ENCODE peak calls at places on chromosomes 2 and 18, in ten cellular contexts. K, G, N, Q, B, I, F, D, O and X are unnamed samples.
A peak's percentile ranks its signal among the peaks of the same experiment; 100 is the strongest.

GRCh38 chr2:200525551-200525881 is 491 bp upstream of the SGO2 start:
- DNase-seq in K (no peak), G (no peak), N (no peak), Q (no peak), B (no peak), I (no peak), F (no peak), D (no peak), O (no peak), X (no peak)

GRCh38 chr2:137947714-137948336 is 16.4 kb upstream of the HNMT start:
- DNase-seq in K (no peak), G (peak; percentile 61), N (no peak), Q (peak; percentile 66), B (peak; percentile 65), I (peak; percentile 41), F (peak; percentile 91), D (peak; percentile 64), O (peak; percentile 59), X (peak; percentile 25)

GRCh38 chr18:46301571-46301970 is 197.4 kb downstream of the HAUS1 start:
- DNase-seq in K (no peak), G (no peak), N (no peak), Q (no peak), B (no peak), I (no peak), F (no peak), D (no peak), O (no peak), X (no peak)

GRCh38 chr2:101175991-101176390 is 24.8 kb upstream of the TBC1D8 start:
- DNase-seq in K (no peak), G (no peak), N (no peak), Q (no peak), B (no peak), I (no peak), F (no peak), D (no peak), O (no peak), X (no peak)

GRCh38 chr18:47247036-47247832 is 4.2 kb downstream of the SKOR2 start:
- DNase-seq in K (no peak), G (no peak), N (no peak), Q (no peak), B (no peak), I (no peak), F (no peak), D (no peak), O (no peak), X (peak; percentile 68)

GRCh38 chr2:10080536-10081304 is 509 bp upstream of the CYS1 start:
- DNase-seq in K (no peak), G (no peak), N (no peak), Q (no peak), B (no peak), I (no peak), F (no peak), D (no peak), O (no peak), X (peak; percentile 84)

GRCh38 chr18:23136326-23137092 is 1.2 kb downstream of the CABLES1 start:
- DNase-seq in K (no peak), G (peak; percentile 36), N (no peak), Q (peak; percentile 57), B (peak; percentile 52), I (no peak), F (peak; percentile 51), D (no peak), O (no peak), X (peak; percentile 66)

GRCh38 chr2:227456772-227457171 is 15.2 kb upstream of the AGFG1 start:
- DNase-seq in K (no peak), G (no peak), N (no peak), Q (no peak), B (no peak), I (no peak), F (no peak), D (no peak), O (no peak), X (no peak)

GRCh38 chr18:77124452-77124922 is 8.1 kb downstream of the MBP start:
- DNase-seq in K (no peak), G (no peak), N (peak; percentile 55), Q (no peak), B (no peak), I (no peak), F (no peak), D (no peak), O (no peak), X (peak; percentile 70)

GRCh38 chr2:32905270-32905669 is 41.5 kb upstream of the LTBP1 start:
- DNase-seq in K (no peak), G (no peak), N (no peak), Q (no peak), B (no peak), I (no peak), F (no peak), D (no peak), O (no peak), X (no peak)

GRCh38 chr2:32915694-32916093 is 31.1 kb upstream of the LTBP1 start:
- DNase-seq in K (no peak), G (no peak), N (no peak), Q (no peak), B (no peak), I (no peak), F (no peak), D (no peak), O (no peak), X (no peak)

DNA sequence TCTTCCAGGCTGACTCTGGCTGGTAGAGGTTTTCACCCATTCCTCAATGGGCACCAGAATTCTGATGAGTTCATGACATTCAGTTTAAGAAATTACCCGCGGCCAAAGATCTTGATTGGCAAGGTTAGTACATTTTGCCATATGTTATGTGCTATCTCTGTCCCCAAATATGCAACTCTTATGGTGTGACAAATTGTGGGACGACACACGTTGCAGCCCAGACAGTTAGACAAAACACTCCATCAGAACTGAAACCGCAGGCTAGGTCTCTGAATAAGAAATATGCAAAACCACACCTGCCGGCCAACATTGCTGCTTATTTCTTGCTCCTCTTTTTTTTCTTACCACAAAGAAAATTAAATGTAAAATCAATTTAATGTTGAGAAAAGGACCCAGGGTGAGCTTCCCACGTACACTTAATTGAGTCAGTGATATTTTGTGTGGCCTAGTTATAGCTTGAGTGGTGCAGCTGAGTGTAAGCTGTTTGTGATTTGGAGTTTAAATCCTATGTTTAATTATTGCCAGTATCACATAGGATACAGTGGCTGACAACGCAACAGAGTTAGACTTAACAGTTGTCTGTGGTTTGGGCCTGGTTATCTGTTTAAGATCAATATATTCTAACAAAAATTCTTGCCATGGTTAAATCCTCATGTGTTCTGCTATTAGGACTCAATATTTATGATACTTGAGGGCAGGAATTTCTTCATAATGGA is 35.7 kb upstream of the LTBP1 start:
- DNase-seq in K (no peak), G (no peak), N (no peak), Q (no peak), B (no peak), I (no peak), F (no peak), D (no peak), O (no peak), X (peak; percentile 18)
- TF ChIP-seq CTCF in K (no peak), G (no peak), N (no peak), Q (no peak), B (no peak), I (no peak), F (no peak), D (no peak), O (no peak), X (no peak)

GRCh38 chr2:99933894-99934650 is 208.3 kb downstream of the AFF3 start:
- DNase-seq in K (no peak), G (no peak), N (no peak), Q (no peak), B (no peak), I (no peak), F (no peak), D (no peak), O (no peak), X (no peak)
- TF ChIP-seq CTCF in K (no peak), G (no peak), N (no peak), Q (no peak), B (no peak), I (no peak), F (no peak), D (no peak), O (no peak), X (no peak)

DNA sequence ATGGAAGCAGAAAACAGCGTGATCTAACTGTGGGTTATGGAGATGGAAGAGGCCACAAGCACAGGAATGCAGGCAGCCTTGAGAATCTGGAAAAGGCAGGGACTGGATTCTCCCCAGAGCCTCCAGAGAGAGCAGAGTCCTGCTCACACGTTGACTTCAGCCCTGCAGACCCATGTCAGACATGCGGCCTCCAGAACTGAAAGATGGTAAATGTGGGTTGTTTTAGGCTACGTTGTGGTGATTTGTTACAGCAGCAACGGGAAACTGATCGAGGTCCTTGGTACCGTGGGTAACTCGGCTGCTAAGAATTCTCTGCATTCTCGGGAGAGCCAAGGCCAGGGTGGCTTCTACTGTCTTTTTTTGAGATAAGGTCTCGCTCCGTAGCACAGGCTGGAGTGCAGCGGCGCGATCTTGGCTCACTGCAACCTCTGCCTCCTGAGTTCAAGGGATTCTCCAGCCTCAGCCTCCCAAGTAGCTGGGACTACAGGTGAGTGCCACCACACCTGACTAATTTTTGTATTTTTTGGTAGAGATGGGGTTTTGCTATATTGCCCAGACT is 97.1 kb downstream of the ACKR3 start:
- DNase-seq in K (no peak), G (peak; percentile 22), N (no peak), Q (no peak), B (no peak), I (no peak), F (no peak), D (peak; percentile 10), O (no peak), X (no peak)
- TF ChIP-seq CTCF in K (no peak), G (no peak), N (no peak), Q (no peak), B (no peak), I (no peak), F (no peak), D (no peak), O (no peak), X (no peak)

DNA sequence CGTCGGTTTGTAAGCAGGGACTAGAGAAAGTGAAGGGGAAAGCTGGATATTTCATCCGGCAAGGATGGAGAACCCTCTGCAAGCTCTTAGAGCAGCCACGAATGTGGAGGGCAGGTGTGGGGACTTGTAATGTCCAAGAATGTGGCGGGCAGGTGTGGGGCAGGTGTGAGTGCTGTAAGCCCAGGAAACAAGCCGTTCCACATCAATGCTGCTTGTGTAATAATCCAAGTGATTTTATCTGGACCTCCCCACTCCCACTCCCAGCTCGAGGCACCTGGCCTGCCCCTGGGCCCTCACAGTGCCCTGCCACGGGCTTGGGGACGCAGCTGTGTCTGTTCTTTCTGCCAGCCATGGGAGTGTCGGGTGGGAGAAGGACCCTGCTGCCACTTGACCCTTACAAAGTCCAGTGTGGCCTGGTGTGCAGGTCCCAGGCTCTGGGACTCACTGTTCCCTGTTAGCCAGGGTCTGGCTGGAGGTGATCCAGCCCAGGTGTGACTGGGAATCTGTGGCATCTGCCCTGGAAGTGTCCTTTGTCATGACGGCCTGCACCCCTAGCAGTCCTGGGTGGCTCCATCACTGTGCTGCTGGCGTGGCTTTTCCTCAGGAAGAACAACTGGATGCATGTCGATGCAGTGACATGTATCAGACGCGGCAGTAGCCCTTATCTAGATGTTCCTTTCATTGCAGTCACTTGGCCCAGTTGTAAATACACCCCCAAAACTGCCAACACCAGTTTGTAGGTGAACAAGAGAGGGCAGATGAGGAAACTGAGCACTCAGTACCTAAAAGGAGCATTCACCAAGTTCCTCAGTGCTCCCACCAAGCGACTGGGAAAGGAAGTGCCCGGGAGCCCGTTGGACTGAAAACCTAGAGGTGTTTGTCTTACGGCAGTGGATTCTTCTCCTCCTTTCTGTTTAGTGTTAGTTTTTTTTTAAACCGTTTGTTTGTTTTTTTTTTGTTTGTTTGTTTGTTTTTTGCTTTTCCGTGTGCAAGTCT is 43.0 kb downstream of the SOX11 start:
- DNase-seq in K (no peak), G (no peak), N (no peak), Q (no peak), B (no peak), I (no peak), F (no peak), D (no peak), O (no peak), X (no peak)
- TF ChIP-seq CTCF in K (no peak), G (no peak), N (no peak), Q (no peak), B (no peak), I (no peak), F (no peak), D (no peak), O (no peak), X (no peak)